ENCODE peak calls at places on chromosome 16, in nine cellular contexts. Q is activated T-cell treated with anti-CD3 and anti-CD28 coated beads, Interleukin-2, amount 50 U/mL, for 4 hours; V is naive thymus-derived CD4-positive, alpha-beta T cell; F is HEK293T; G is IMR-90; R is heart right ventricle; Y is lower lobe of right lung; S is central memory CD4-positive, alpha-beta T cell; W is hypothalamus. H is an unnamed sample.

GRCh38 chr16:19210968-19211367 is 42.9 kb downstream of the SYT17 start:
- DNase-seq in Q (no peak), W (no peak), F (no peak), R (no peak), G (no peak), V (no peak), S (no peak), Y (no peak), H (peak)

GRCh38 chr16:10121496-10121895 is 60.7 kb downstream of the GRIN2A start:
- DNase-seq in V (no peak), R (no peak), W (no peak), G (peak), F (no peak), Y (no peak), S (no peak), Q (no peak), H (no peak)

GRCh38 chr16:83059237-83059636 is 432.5 kb downstream of the CDH13 start:
- DNase-seq in V (no peak), Y (no peak), G (peak), R (no peak), S (no peak), F (no peak), W (no peak), Q (no peak), H (no peak)

GRCh38 chr16:48556913-48557351 is 53.0 kb downstream of the N4BP1 start:
- DNase-seq in S (no peak), Y (no peak), Q (no peak), F (no peak), R (no peak), G (peak), W (no peak), V (no peak), H (no peak)

GRCh38 chr16:67150833-67151396 is at the start of gene B3GNT9:
- DNase-seq in F (no peak), R (peak), Y (peak), G (peak), V (no peak), S (peak), W (no peak), Q (no peak), H (no peak)

GRCh38 chr16:12300946-12301500 is 324.5 kb downstream of the SNX29 start:
- DNase-seq in F (no peak), Q (no peak), R (no peak), W (no peak), V (no peak), Y (no peak), G (no peak), S (no peak), H (no peak)

GRCh38 chr16:79054593-79054992 is 545.9 kb downstream of the MAF start:
- DNase-seq in S (no peak), G (no peak), Q (no peak), W (no peak), R (no peak), V (no peak), Y (no peak), F (no peak), H (no peak)

GRCh38 chr16:14369734-14370598 is 260.1 kb downstream of the PARN start:
- DNase-seq in R (peak), W (no peak), G (no peak), Y (no peak), V (no peak), Q (no peak), S (no peak), F (no peak), H (no peak)

GRCh38 chr16:27109666-27110523 is 43.2 kb downstream of the C16orf82 start:
- DNase-seq in Y (peak), W (no peak), V (peak), Q (peak), G (peak), S (peak), R (peak), F (peak), H (peak)

GRCh38 chr16:73432794-73433455 is 385.0 kb upstream of the ZFHX3 start:
- DNase-seq in V (no peak), W (no peak), R (no peak), F (no peak), Y (no peak), S (no peak), Q (no peak), G (no peak), H (no peak)

GRCh38 chr16:53612003-53612402 is 91.7 kb downstream of the RPGRIP1L start:
- DNase-seq in R (no peak), F (no peak), S (no peak), W (no peak), V (no peak), Q (no peak), G (no peak), Y (no peak), H (no peak)

GRCh38 chr16:56767018-56767417 is 37.1 kb downstream of the NUP93 start:
- DNase-seq in V (no peak), R (no peak), W (no peak), Q (no peak), S (no peak), F (no peak), Y (no peak), G (no peak), H (no peak)

GRCh38 chr16:65661451-65661850 is 539.6 kb upstream of the CDH11 start:
- DNase-seq in Q (no peak), G (no peak), W (no peak), Y (no peak), S (no peak), F (no peak), V (no peak), R (no peak), H (no peak)

GRCh38 chr16:90046971-90047713 is 27.9 kb upstream of the DBNDD1 start:
- DNase-seq in W (no peak), R (peak), G (peak), S (no peak), F (no peak), Q (no peak), Y (peak), V (no peak), H (no peak)

GRCh38 chr16:89383095-89384003 is 107.0 kb downstream of the ANKRD11 start:
- DNase-seq in W (no peak), F (peak), S (no peak), G (peak), V (no peak), Y (peak), Q (no peak), R (peak), H (no peak)

GRCh38 chr16:10835281-10835931 is 16.8 kb upstream of the TVP23A start:
- DNase-seq in V (no peak), S (no peak), R (no peak), Y (no peak), W (no peak), F (no peak), Q (no peak), G (no peak), H (no peak)

GRCh38 chr16:76931186-76931585 is 259.8 kb upstream of the MON1B start:
- DNase-seq in Y (no peak), G (peak), F (no peak), V (no peak), Q (no peak), W (no peak), R (no peak), S (no peak), H (no peak)

GRCh38 chr16:31009894-31010293 is 544 bp downstream of the STX1B start:
- DNase-seq in W (no peak), Y (no peak), F (no peak), R (no peak), V (no peak), Q (no peak), G (no peak), S (no peak), H (no peak)

GRCh38 chr16:70758786-70759185 is 42.2 kb downstream of the VAC14 start:
- DNase-seq in V (no peak), F (no peak), S (no peak), R (no peak), W (no peak), Q (no peak), Y (no peak), G (no peak), H (no peak)

H was measured in osteocyte.